ENCODE peak calls at places on chromosomes 11 and 22, in ten cellular contexts. One of them, this sample, is unnamed.

GRCh38 chr22:25697978-25698377 is 44.0 kb upstream of the MYO18B start:
- DNase-seq in right lobe of liver: no peak
- DNase-seq in memory B cell: no peak
- DNase-seq in RWPE1: no peak
- DNase-seq in AG09319: no peak
- DNase-seq in T1000: no peak
- DNase-seq in putamen: no peak
- DNase-seq in MG63: no peak
- DNase-seq in A673: no peak
- DNase-seq in A549: no peak
- DNase-seq in this sample: no peak

GRCh38 chr11:89176938-89177337 is 737 bp upstream of the TYR start:
- DNase-seq in MG63: no peak
- DNase-seq in A673: no peak
- DNase-seq in memory B cell: no peak
- DNase-seq in A549: no peak
- DNase-seq in putamen: no peak
- DNase-seq in T1000: no peak
- DNase-seq in AG09319: no peak
- DNase-seq in right lobe of liver: no peak
- DNase-seq in RWPE1: no peak
- DNase-seq in this sample: no peak

GRCh38 chr11:64571050-64571409 is 20.0 kb upstream of the SLC22A12 start:
- DNase-seq in T1000: no peak
- DNase-seq in A673: no peak
- DNase-seq in RWPE1: no peak
- DNase-seq in A549: no peak
- DNase-seq in right lobe of liver: peak
- DNase-seq in memory B cell: no peak
- DNase-seq in putamen: no peak
- DNase-seq in MG63: no peak
- DNase-seq in AG09319: no peak
- DNase-seq in this sample: no peak

GRCh38 chr11:2090172-2091111 is 48.7 kb downstream of the IGF2 start:
- DNase-seq in A549: no peak
- DNase-seq in AG09319: no peak
- DNase-seq in putamen: no peak
- DNase-seq in memory B cell: no peak
- DNase-seq in right lobe of liver: peak
- DNase-seq in T1000: no peak
- DNase-seq in RWPE1: no peak
- DNase-seq in A673: no peak
- DNase-seq in MG63: no peak
- DNase-seq in this sample: no peak

GRCh38 chr11:45518096-45518852 is 147.1 kb downstream of the CHST1 start:
- DNase-seq in memory B cell: no peak
- DNase-seq in A549: no peak
- DNase-seq in RWPE1: no peak
- DNase-seq in T1000: no peak
- DNase-seq in MG63: no peak
- DNase-seq in AG09319: no peak
- DNase-seq in right lobe of liver: no peak
- DNase-seq in A673: no peak
- DNase-seq in putamen: peak
- DNase-seq in this sample: no peak

GRCh38 chr22:46575915-46576555 is 38.6 kb upstream of the CELSR1 start:
- DNase-seq in putamen: no peak
- DNase-seq in memory B cell: no peak
- DNase-seq in AG09319: no peak
- DNase-seq in RWPE1: no peak
- DNase-seq in right lobe of liver: peak
- DNase-seq in A673: no peak
- DNase-seq in T1000: no peak
- DNase-seq in MG63: no peak
- DNase-seq in A549: no peak
- DNase-seq in this sample: no peak

GRCh38 chr11:111819161-111820058 is 52.0 kb downstream of the ALG9 start:
- DNase-seq in A673: peak
- DNase-seq in AG09319: peak
- DNase-seq in T1000: no peak
- DNase-seq in right lobe of liver: no peak
- DNase-seq in A549: no peak
- DNase-seq in putamen: no peak
- DNase-seq in memory B cell: no peak
- DNase-seq in MG63: peak
- DNase-seq in RWPE1: no peak
- DNase-seq in this sample: no peak

GRCh38 chr22:37887610-37888378 is 18.3 kb upstream of the MICALL1 start:
- DNase-seq in right lobe of liver: no peak
- DNase-seq in memory B cell: no peak
- DNase-seq in AG09319: peak
- DNase-seq in T1000: no peak
- DNase-seq in RWPE1: peak
- DNase-seq in A549: no peak
- DNase-seq in putamen: peak
- DNase-seq in MG63: peak
- DNase-seq in A673: peak
- DNase-seq in this sample: no peak

GRCh38 chr11:746289-747175 is 732 bp upstream of the TALDO1 start:
- DNase-seq in memory B cell: no peak
- DNase-seq in RWPE1: no peak
- DNase-seq in A549: no peak
- DNase-seq in AG09319: no peak
- DNase-seq in A673: peak
- DNase-seq in T1000: no peak
- DNase-seq in MG63: no peak
- DNase-seq in right lobe of liver: no peak
- DNase-seq in putamen: peak
- DNase-seq in this sample: no peak

GRCh38 chr11:1345752-1346513 is 36.5 kb upstream of the TOLLIP start:
- DNase-seq in AG09319: no peak
- DNase-seq in putamen: no peak
- DNase-seq in memory B cell: no peak
- DNase-seq in A549: no peak
- DNase-seq in right lobe of liver: no peak
- DNase-seq in RWPE1: no peak
- DNase-seq in MG63: no peak
- DNase-seq in A673: no peak
- DNase-seq in T1000: no peak
- DNase-seq in this sample: no peak

This sample was measured in retinal pigment epithelial cell.